ENCODE peak calls at places on chromosomes 11 and 22, in ten cellular contexts. One of them, this sample, is unnamed.

GRCh38 chr11:64356498-64357411 is 2.2 kb upstream of the RPS6KA4 start:
- DNase-seq in activated CD4-positive, alpha-beta T cell treated with anti-CD3 and anti-CD28 coated beads, Interleukin-2, amount 10 ng/mL, durations not matched to agents 7 days and 5 days: peak
- DNase-seq in lower lobe of right lung: no peak
- DNase-seq in AG04450: no peak
- DNase-seq in midbrain: no peak
- DNase-seq in 8988T: peak
- DNase-seq in Calu3: peak
- DNase-seq in ecto neural progenitor cell: peak
- DNase-seq in uterus: no peak
- DNase-seq in ureter: no peak
- DNase-seq in this sample: no peak

GRCh38 chr22:41526226-41526531 is 18.1 kb downstream of the POLR3H start:
- DNase-seq in activated CD4-positive, alpha-beta T cell treated with anti-CD3 and anti-CD28 coated beads, Interleukin-2, amount 10 ng/mL, durations not matched to agents 7 days and 5 days: no peak
- DNase-seq in lower lobe of right lung: no peak
- DNase-seq in AG04450: no peak
- DNase-seq in midbrain: no peak
- DNase-seq in 8988T: no peak
- DNase-seq in Calu3: no peak
- DNase-seq in ecto neural progenitor cell: no peak
- DNase-seq in uterus: no peak
- DNase-seq in ureter: no peak
- DNase-seq in this sample: no peak

GRCh38 chr11:68684385-68685356 is at the start of gene GAL:
- DNase-seq in activated CD4-positive, alpha-beta T cell treated with anti-CD3 and anti-CD28 coated beads, Interleukin-2, amount 10 ng/mL, durations not matched to agents 7 days and 5 days: no peak
- DNase-seq in lower lobe of right lung: no peak
- DNase-seq in AG04450: no peak
- DNase-seq in midbrain: no peak
- DNase-seq in 8988T: no peak
- DNase-seq in Calu3: peak
- DNase-seq in ecto neural progenitor cell: peak
- DNase-seq in uterus: no peak
- DNase-seq in ureter: no peak
- DNase-seq in this sample: no peak

GRCh38 chr22:40491990-40492631 is 121.7 kb downstream of the SGSM3 start:
- DNase-seq in activated CD4-positive, alpha-beta T cell treated with anti-CD3 and anti-CD28 coated beads, Interleukin-2, amount 10 ng/mL, durations not matched to agents 7 days and 5 days: no peak
- DNase-seq in lower lobe of right lung: no peak
- DNase-seq in AG04450: no peak
- DNase-seq in midbrain: peak
- DNase-seq in 8988T: no peak
- DNase-seq in Calu3: no peak
- DNase-seq in ecto neural progenitor cell: no peak
- DNase-seq in uterus: no peak
- DNase-seq in ureter: no peak
- DNase-seq in this sample: no peak

GRCh38 chr22:49505337-49506009 is 322.2 kb downstream of the BRD1 start:
- DNase-seq in activated CD4-positive, alpha-beta T cell treated with anti-CD3 and anti-CD28 coated beads, Interleukin-2, amount 10 ng/mL, durations not matched to agents 7 days and 5 days: no peak
- DNase-seq in lower lobe of right lung: no peak
- DNase-seq in AG04450: no peak
- DNase-seq in midbrain: no peak
- DNase-seq in 8988T: no peak
- DNase-seq in Calu3: no peak
- DNase-seq in ecto neural progenitor cell: no peak
- DNase-seq in uterus: no peak
- DNase-seq in ureter: no peak
- DNase-seq in this sample: no peak

GRCh38 chr11:14578551-14578956 is 58.4 kb upstream of the PSMA1 start:
- DNase-seq in activated CD4-positive, alpha-beta T cell treated with anti-CD3 and anti-CD28 coated beads, Interleukin-2, amount 10 ng/mL, durations not matched to agents 7 days and 5 days: peak
- DNase-seq in lower lobe of right lung: no peak
- DNase-seq in AG04450: no peak
- DNase-seq in midbrain: no peak
- DNase-seq in 8988T: no peak
- DNase-seq in Calu3: peak
- DNase-seq in ecto neural progenitor cell: no peak
- DNase-seq in uterus: no peak
- DNase-seq in ureter: peak
- DNase-seq in this sample: no peak

GRCh38 chr11:65301491-65302329 is 13.0 kb upstream of the CDC42EP2 start:
- DNase-seq in activated CD4-positive, alpha-beta T cell treated with anti-CD3 and anti-CD28 coated beads, Interleukin-2, amount 10 ng/mL, durations not matched to agents 7 days and 5 days: no peak
- DNase-seq in lower lobe of right lung: peak
- DNase-seq in AG04450: no peak
- DNase-seq in midbrain: peak
- DNase-seq in 8988T: no peak
- DNase-seq in Calu3: no peak
- DNase-seq in ecto neural progenitor cell: peak
- DNase-seq in uterus: no peak
- DNase-seq in ureter: no peak
- DNase-seq in this sample: no peak

GRCh38 chr22:42726811-42727210 is 6.1 kb upstream of the A4GALT start:
- DNase-seq in activated CD4-positive, alpha-beta T cell treated with anti-CD3 and anti-CD28 coated beads, Interleukin-2, amount 10 ng/mL, durations not matched to agents 7 days and 5 days: no peak
- DNase-seq in lower lobe of right lung: no peak
- DNase-seq in AG04450: no peak
- DNase-seq in midbrain: no peak
- DNase-seq in 8988T: no peak
- DNase-seq in Calu3: peak
- DNase-seq in ecto neural progenitor cell: no peak
- DNase-seq in uterus: no peak
- DNase-seq in ureter: no peak
- DNase-seq in this sample: no peak

GRCh38 chr11:119615003-119615878 is 113.8 kb downstream of the NECTIN1 start:
- DNase-seq in activated CD4-positive, alpha-beta T cell treated with anti-CD3 and anti-CD28 coated beads, Interleukin-2, amount 10 ng/mL, durations not matched to agents 7 days and 5 days: no peak
- DNase-seq in lower lobe of right lung: no peak
- DNase-seq in AG04450: peak
- DNase-seq in midbrain: peak
- DNase-seq in 8988T: peak
- DNase-seq in Calu3: peak
- DNase-seq in ecto neural progenitor cell: no peak
- DNase-seq in uterus: no peak
- DNase-seq in ureter: no peak
- DNase-seq in this sample: no peak

GRCh38 chr11:67630230-67630942 is 649 bp upstream of the NUDT8 start:
- DNase-seq in activated CD4-positive, alpha-beta T cell treated with anti-CD3 and anti-CD28 coated beads, Interleukin-2, amount 10 ng/mL, durations not matched to agents 7 days and 5 days: peak
- DNase-seq in lower lobe of right lung: peak
- DNase-seq in AG04450: peak
- DNase-seq in midbrain: peak
- DNase-seq in 8988T: peak
- DNase-seq in Calu3: peak
- DNase-seq in ecto neural progenitor cell: peak
- DNase-seq in uterus: peak
- DNase-seq in ureter: peak
- DNase-seq in this sample: peak